ENCODE peak calls at places on chromosomes 2 and 18, in eight cellular contexts. E is adrenal gland; V is activated CD4-positive, alpha-beta T cell treated with anti-CD3 and anti-CD28 coated beads, Interleukin-2, amount 50 U/mL, for 24 hours; G is EH; L is foreskin fibroblast; K is SJSA1; T is fibroblast of the aortic adventitia; A is cardiac fibroblast. X is an unnamed sample.

GRCh38 chr2:108918156-108918845 is 70.7 kb downstream of the EDAR start:
- DNase-seq in E (no peak), V (no peak), G (no peak), L (no peak), K (no peak), T (no peak), A (no peak), X (no peak)

GRCh38 chr2:54558188-54558975 is 102.3 kb downstream of the SPTBN1 start:
- DNase-seq in E (peak; percentile 87), V (peak; percentile 44), G (peak; percentile 63), L (peak; percentile 69), K (peak; percentile 79), T (peak; percentile 59), A (peak; percentile 78), X (peak; percentile 43)

GRCh38 chr2:173815778-173816177 is 149.4 kb downstream of the SP3 start:
- DNase-seq in E (no peak), V (no peak), G (no peak), L (no peak), K (no peak), T (no peak), A (peak; percentile 3), X (no peak)

GRCh38 chr18:53843113-53843512 is 381.4 kb downstream of the MBD2 start:
- DNase-seq in E (no peak), V (no peak), G (no peak), L (no peak), K (no peak), T (no peak), A (no peak), X (no peak)

GRCh38 chr18:58013241-58014211 is 30.5 kb upstream of the NEDD4L start:
- DNase-seq in E (no peak), V (no peak), G (peak; percentile 45), L (no peak), K (peak; percentile 30), T (no peak), A (peak; percentile 48), X (no peak)

GRCh38 chr18:55138401-55138800 is 179.1 kb upstream of the CCDC68 start:
- DNase-seq in E (no peak), V (no peak), G (no peak), L (no peak), K (no peak), T (no peak), A (no peak), X (no peak)

GRCh38 chr2:230879891-230880290 is 15.1 kb downstream of the ITM2C start:
- DNase-seq in E (no peak), V (no peak), G (no peak), L (no peak), K (no peak), T (no peak), A (no peak), X (no peak)

GRCh38 chr18:3982541-3982940 is 472.6 kb downstream of the DLGAP1 start:
- DNase-seq in E (no peak), V (no peak), G (peak; percentile 68), L (no peak), K (no peak), T (no peak), A (no peak), X (peak; percentile 58)

GRCh38 chr18:7946724-7947377 is 379.7 kb downstream of the PTPRM start:
- DNase-seq in E (peak; percentile 71), V (no peak), G (peak; percentile 86), L (peak; percentile 79), K (peak; percentile 92), T (peak; percentile 90), A (peak; percentile 90), X (peak; percentile 80)

GRCh38 chr2:233470007-233470687 is 96.4 kb downstream of the USP40 start:
- DNase-seq in E (peak; percentile 25), V (no peak), G (no peak), L (no peak), K (no peak), T (peak; percentile 3), A (peak; percentile 13), X (no peak)

GRCh38 chr18:37385846-37386435 is 179.7 kb downstream of the CELF4 start:
- DNase-seq in E (no peak), V (no peak), G (peak; percentile 37), L (no peak), K (peak; percentile 20), T (peak; percentile 60), A (peak; percentile 53), X (peak; percentile 35)

GRCh38 chr18:10418836-10419235 is 35.6 kb upstream of the APCDD1 start:
- DNase-seq in E (no peak), V (no peak), G (no peak), L (no peak), K (no peak), T (no peak), A (no peak), X (no peak)

GRCh38 chr2:208356846-208357574 is 49.6 kb upstream of the PTH2R start:
- DNase-seq in E (no peak), V (no peak), G (peak; percentile 55), L (peak; percentile 5), K (peak; percentile 19), T (no peak), A (peak; percentile 35), X (peak; percentile 25)

GRCh38 chr2:139704606-139705005 is 924.4 kb upstream of the NXPH2 start:
- DNase-seq in E (no peak), V (no peak), G (no peak), L (no peak), K (no peak), T (no peak), A (no peak), X (no peak)

GRCh38 chr2:95526360-95527341 is 42.1 kb upstream of the TRIM43B start:
- DNase-seq in E (peak; percentile 66), V (peak; percentile 41), G (peak; percentile 81), L (peak; percentile 70), K (peak; percentile 74), T (peak; percentile 68), A (peak; percentile 73), X (peak; percentile 80)

GRCh38 chr18:79563949-79564348 is 115.7 kb upstream of the CTDP1 start:
- DNase-seq in E (no peak), V (no peak), G (no peak), L (no peak), K (no peak), T (no peak), A (no peak), X (no peak)

GRCh38 chr18:9743200-9744016 is 35.3 kb downstream of the RAB31 start:
- DNase-seq in E (peak; percentile 94), V (no peak), G (peak; percentile 99), L (peak; percentile 98), K (peak; percentile 97), T (peak; percentile 89), A (peak; percentile 99), X (peak; percentile 93)

GRCh38 chr2:233915133-233915532 is 2.0 kb upstream of the TRPM8 start:
- DNase-seq in E (no peak), V (no peak), G (peak; percentile 6), L (no peak), K (no peak), T (no peak), A (peak; percentile 10), X (no peak)

GRCh38 chr2:223529676-223530075 is 72.5 kb downstream of the SCG2 start:
- DNase-seq in E (no peak), V (no peak), G (no peak), L (no peak), K (no peak), T (no peak), A (no peak), X (peak; percentile 40)

GRCh38 chr2:109055435-109055834 is 66.4 kb upstream of the EDAR start:
- DNase-seq in E (no peak), V (no peak), G (no peak), L (no peak), K (no peak), T (no peak), A (no peak), X (no peak)

GRCh38 chr2:96764253-96764637 is 3.5 kb downstream of the CNNM4 start:
- DNase-seq in E (peak; percentile 34), V (no peak), G (peak; percentile 42), L (no peak), K (no peak), T (peak; percentile 23), A (no peak), X (no peak)

GRCh38 chr2:241797441-241798080 is 11.4 kb upstream of the NEU4 start:
- DNase-seq in E (no peak), V (no peak), G (no peak), L (no peak), K (no peak), T (no peak), A (no peak), X (no peak)

GRCh38 chr2:67667054-67667908 is 270.1 kb downstream of the ETAA1 start:
- DNase-seq in E (no peak), V (no peak), G (peak; percentile 17), L (no peak), K (no peak), T (peak; percentile 46), A (no peak), X (no peak)

GRCh38 chr2:129812654-129813053 is 166.8 kb upstream of the RAB6C start:
- DNase-seq in E (no peak), V (no peak), G (no peak), L (no peak), K (no peak), T (no peak), A (no peak), X (no peak)

GRCh38 chr2:239945751-239946569 is 79.2 kb downstream of the NDUFA10 start:
- DNase-seq in E (no peak), V (no peak), G (no peak), L (no peak), K (no peak), T (no peak), A (no peak), X (no peak)

GRCh38 chr2:239725551-239725890 is 299.6 kb downstream of the NDUFA10 start:
- DNase-seq in E (no peak), V (no peak), G (no peak), L (no peak), K (no peak), T (no peak), A (no peak), X (no peak)

GRCh38 chr18:75207298-75208054 is 1.5 kb downstream of the PTGR3 start:
- DNase-seq in E (no peak), V (no peak), G (peak; percentile 80), L (peak; percentile 66), K (peak; percentile 37), T (peak; percentile 53), A (peak; percentile 50), X (peak; percentile 51)

GRCh38 chr2:126953483-126953882 is 54.8 kb downstream of the TEX51 start:
- DNase-seq in E (no peak), V (no peak), G (no peak), L (no peak), K (no peak), T (no peak), A (no peak), X (no peak)

GRCh38 chr2:40127890-40128548 is 323.9 kb downstream of the SLC8A1 start:
- DNase-seq in E (no peak), V (no peak), G (peak; percentile 96), L (peak; percentile 84), K (peak; percentile 52), T (peak; percentile 84), A (peak; percentile 82), X (peak; percentile 95)

GRCh38 chr2:225864394-225864793 is 464.9 kb downstream of the NYAP2 start:
- DNase-seq in E (no peak), V (no peak), G (no peak), L (no peak), K (no peak), T (no peak), A (no peak), X (no peak)

GRCh38 chr2:145284551-145284950 is 764.6 kb upstream of the ZEB2 start:
- DNase-seq in E (no peak), V (no peak), G (peak; percentile 29), L (peak; percentile 35), K (no peak), T (no peak), A (no peak), X (peak; percentile 47)

GRCh38 chr18:78376036-78376435 is 603.6 kb upstream of the SALL3 start:
- DNase-seq in E (no peak), V (no peak), G (no peak), L (no peak), K (no peak), T (no peak), A (no peak), X (no peak)

GRCh38 chr2:96928277-96928781 is 58.1 kb downstream of the FAM178B start:
- DNase-seq in E (no peak), V (no peak), G (peak; percentile 46), L (peak; percentile 27), K (no peak), T (no peak), A (no peak), X (peak; percentile 9)

GRCh38 chr18:12283256-12283655 is 24.8 kb upstream of the TUBB6 start:
- DNase-seq in E (no peak), V (no peak), G (peak; percentile 59), L (peak; percentile 38), K (no peak), T (no peak), A (peak; percentile 62), X (peak; percentile 26)